ENCODE peak calls at places on chromosomes 2 and 18, in eight cellular contexts. Y is fibroblast of the conjunctiva; G is tibial artery; V is astrocyte of the spinal cord; W is C1 segment of cervical spinal cord; C is left lung; Z is stimulated activated CD4-positive, alpha-beta T cell treated with anti-CD3 and anti-CD28 coated beads, Interleukin-12 subunit alpha, Interleukin-12 subunit beta, amount 100 ng/mL, for 4 hours; T is activated naive CD4-positive, alpha-beta T cell treated with anti-CD3 and anti-CD28 coated beads, Interleukin-2, amount 10 ng/mL, durations not matched to agents 7 days and 5 days. O is an unnamed sample.

GRCh38 chr2:173991857-173992588 is 26.9 kb upstream of the SP3 start:
- DNase-seq in W (no peak), Z (no peak), Y (peak; percentile 76), G (peak; percentile 92), T (no peak), V (peak; percentile 33), C (no peak), O (peak; percentile 93)

GRCh38 chr2:109614715-109615636 is 812 bp downstream of the SOWAHC start:
- DNase-seq in Y (no peak), Z (peak; percentile 4), V (no peak), C (peak; percentile 82), G (peak; percentile 25), T (no peak), W (no peak), O (peak; percentile 82)

GRCh38 chr2:16044946-16045456 is 104.7 kb downstream of the MYCN start:
- DNase-seq in C (no peak), Y (no peak), V (no peak), W (no peak), T (no peak), G (no peak), Z (no peak), O (no peak)

GRCh38 chr2:2653221-2653620 is 322.1 kb upstream of the MYT1L start:
- DNase-seq in Z (no peak), T (no peak), G (no peak), Y (no peak), W (no peak), C (no peak), V (no peak), O (no peak)

GRCh38 chr2:56714400-56714799 is 530.6 kb downstream of the CCDC85A start:
- DNase-seq in V (no peak), C (no peak), Y (no peak), G (no peak), Z (no peak), T (no peak), W (no peak), O (no peak)

GRCh38 chr2:219368690-219369108 is 19.0 kb downstream of the DNPEP start:
- DNase-seq in V (peak; percentile 71), C (no peak), W (no peak), G (no peak), Z (no peak), Y (peak; percentile 66), T (no peak), O (no peak)

GRCh38 chr2:23482188-23482587 is 97.2 kb downstream of the KLHL29 start:
- DNase-seq in W (no peak), G (no peak), Z (no peak), Y (no peak), T (no peak), V (no peak), C (no peak), O (no peak)

GRCh38 chr18:11040823-11041712 is 108.3 kb downstream of the PIEZO2 start:
- DNase-seq in Y (peak; percentile 9), W (no peak), V (peak; percentile 56), G (no peak), T (peak; percentile 26), C (no peak), Z (no peak), O (no peak)

GRCh38 chr18:31386683-31387082 is 10.1 kb downstream of the DSG4 start:
- DNase-seq in T (no peak), C (no peak), W (no peak), Z (no peak), Y (no peak), G (no peak), V (no peak), O (no peak)

O was measured in suprapubic skin.